ENCODE peak calls at places on chromosomes 4 and X, in four cellular contexts. A, E, D and H are unnamed samples.
A peak's percentile ranks its signal among the peaks of the same experiment; 100 is the strongest.

GRCh38 chr4:124322234-124322831 is 390.2 kb downstream of the ANKRD50 start:
- DNase-seq in A (no peak), E (peak; percentile 19), D (peak; percentile 49), H (peak; percentile 56)

GRCh38 chr4:57094482-57095223 is 15.5 kb downstream of the IGFBP7 start:
- DNase-seq in A (no peak), E (no peak), D (peak; percentile 74), H (no peak)

GRCh38 chrX:38575888-38576287 is 14.5 kb downstream of the TSPAN7 start:
- DNase-seq in A (no peak), E (no peak), D (no peak), H (no peak)

GRCh38 chr4:150355858-150356455 is 226.0 kb upstream of the MAB21L2 start:
- DNase-seq in A (no peak), E (no peak), D (no peak), H (no peak)

GRCh38 chr4:113169368-113169767 is 119.9 kb downstream of the ANK2 start:
- DNase-seq in A (no peak), E (no peak), D (no peak), H (no peak)

GRCh38 chr4:1154523-1155182 is 17.7 kb downstream of the SPON2 start:
- DNase-seq in A (no peak), E (no peak), D (peak; percentile 25), H (no peak)

GRCh38 chr4:119189638-119190037 is 22.9 kb upstream of the USP53 start:
- DNase-seq in A (no peak), E (no peak), D (no peak), H (no peak)

GRCh38 chr4:114019276-114019971 is 40.0 kb upstream of the ARSJ start:
- DNase-seq in A (no peak), E (no peak), D (peak; percentile 21), H (peak; percentile 56)

GRCh38 chr4:119037709-119038463 is 97.7 kb upstream of the MYOZ2 start:
- DNase-seq in A (peak; percentile 7), E (no peak), D (no peak), H (no peak)

GRCh38 chr4:158758142-158758541 is 10.7 kb upstream of the FNIP2 start:
- DNase-seq in A (no peak), E (no peak), D (peak; percentile 54), H (no peak)

GRCh38 chr4:8197521-8197920 is 1.6 kb upstream of the SH3TC1 start:
- DNase-seq in A (no peak), E (no peak), D (no peak), H (no peak)

GRCh38 chr4:8534129-8534528 is 46.1 kb upstream of the GPR78 start:
- DNase-seq in A (peak; percentile 89), E (no peak), D (peak; percentile 66), H (peak; percentile 23)

GRCh38 chr4:2534904-2535385 is 1.5 kb upstream of the FAM193A start:
- DNase-seq in A (no peak), E (no peak), D (peak; percentile 15), H (no peak)

GRCh38 chrX:134746379-134746723 is 88.1 kb upstream of the PLAC1 start:
- DNase-seq in A (no peak), E (no peak), D (no peak), H (peak; percentile 60)

GRCh38 chr4:159117968-159118367 is 15.1 kb downstream of the RAPGEF2 start:
- DNase-seq in A (no peak), E (no peak), D (no peak), H (no peak)

GRCh38 chrX:9279271-9279596 is 185.6 kb upstream of the TBL1X start:
- DNase-seq in A (no peak), E (no peak), D (peak; percentile 55), H (no peak)

GRCh38 chrX:10259716-10260115 is 102.9 kb downstream of the CLCN4 start:
- DNase-seq in A (no peak), E (no peak), D (peak; percentile 55), H (no peak)

GRCh38 chr4:108272046-108272445 is 103.3 kb upstream of the LEF1 start:
- DNase-seq in A (no peak), E (no peak), D (peak; percentile 5), H (no peak)

GRCh38 chr4:1239141-1239948 is 9.6 kb downstream of the CTBP1 start:
- DNase-seq in A (no peak), E (no peak), D (no peak), H (no peak)

GRCh38 chr4:184453402-184454160 is 20.8 kb downstream of the IRF2 start:
- DNase-seq in A (no peak), E (peak; percentile 23), D (peak; percentile 95), H (peak; percentile 80)

GRCh38 chr4:142435599-142436235 is 410.4 kb downstream of the INPP4B start:
- DNase-seq in A (no peak), E (no peak), D (no peak), H (no peak)

GRCh38 chr4:152778656-152779512 is 646 bp downstream of the TIGD4 start:
- DNase-seq in A (no peak), E (peak; percentile 17), D (peak; percentile 3), H (peak; percentile 34)

GRCh38 chrX:124981420-124981819 is 338.3 kb upstream of the TEX13C start:
- DNase-seq in A (no peak), E (no peak), D (no peak), H (no peak)

GRCh38 chrX:36961590-36961989 is 46.6 kb upstream of the FAM47C start:
- DNase-seq in A (no peak), E (no peak), D (no peak), H (no peak)

GRCh38 chr4:22884157-22884556 is 191.4 kb downstream of the GBA3 start:
- DNase-seq in A (no peak), E (no peak), D (no peak), H (no peak)

GRCh38 chrX:68114573-68115199 is 318.6 kb downstream of the OPHN1 start:
- DNase-seq in A (no peak), E (no peak), D (peak; percentile 16), H (no peak)

GRCh38 chrX:123648028-123648810 is 84.6 kb downstream of the THOC2 start:
- DNase-seq in A (no peak), E (no peak), D (peak; percentile 83), H (peak; percentile 4)
- TF ChIP-seq FOS in A (no peak), E (no peak), D (no peak), H (no peak)

DNA sequence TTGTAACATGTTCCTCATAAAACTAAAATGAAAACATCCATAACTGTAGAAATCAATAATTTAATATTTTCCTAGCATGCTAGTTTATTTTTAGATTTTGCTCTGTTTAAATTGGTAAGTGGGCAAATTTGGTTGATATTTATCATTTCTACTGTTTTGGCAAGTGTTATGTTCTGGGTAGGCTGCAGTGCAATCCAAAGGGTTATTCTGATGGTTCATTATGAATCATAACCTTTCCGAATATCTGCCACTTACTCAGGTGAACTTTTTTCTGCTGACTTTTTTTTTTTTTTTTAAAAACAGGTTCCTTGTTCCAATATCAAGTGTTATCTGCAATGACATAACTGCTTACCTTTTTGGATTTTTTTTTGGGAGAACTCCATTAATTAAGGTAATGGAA is 52.0 kb downstream of the CDS1 start:
- DNase-seq in A (no peak), E (no peak), D (no peak), H (no peak)
- TF ChIP-seq FOS in A (no peak), E (no peak), D (no peak), H (no peak)

GRCh38 chr4:128480945-128481344 is 193.3 kb upstream of the PGRMC2 start:
- DNase-seq in A (no peak), E (no peak), D (no peak), H (no peak)

GRCh38 chr4:128483041-128483440 is 195.4 kb upstream of the PGRMC2 start:
- DNase-seq in A (no peak), E (no peak), D (no peak), H (no peak)

GRCh38 chr4:128484896-128485295 is 197.3 kb upstream of the PGRMC2 start:
- DNase-seq in A (no peak), E (no peak), D (peak; percentile 11), H (no peak)

GRCh38 chr4:128483816-128484215 is 196.2 kb upstream of the PGRMC2 start:
- DNase-seq in A (no peak), E (no peak), D (peak; percentile 27), H (peak; percentile 44)

DNA sequence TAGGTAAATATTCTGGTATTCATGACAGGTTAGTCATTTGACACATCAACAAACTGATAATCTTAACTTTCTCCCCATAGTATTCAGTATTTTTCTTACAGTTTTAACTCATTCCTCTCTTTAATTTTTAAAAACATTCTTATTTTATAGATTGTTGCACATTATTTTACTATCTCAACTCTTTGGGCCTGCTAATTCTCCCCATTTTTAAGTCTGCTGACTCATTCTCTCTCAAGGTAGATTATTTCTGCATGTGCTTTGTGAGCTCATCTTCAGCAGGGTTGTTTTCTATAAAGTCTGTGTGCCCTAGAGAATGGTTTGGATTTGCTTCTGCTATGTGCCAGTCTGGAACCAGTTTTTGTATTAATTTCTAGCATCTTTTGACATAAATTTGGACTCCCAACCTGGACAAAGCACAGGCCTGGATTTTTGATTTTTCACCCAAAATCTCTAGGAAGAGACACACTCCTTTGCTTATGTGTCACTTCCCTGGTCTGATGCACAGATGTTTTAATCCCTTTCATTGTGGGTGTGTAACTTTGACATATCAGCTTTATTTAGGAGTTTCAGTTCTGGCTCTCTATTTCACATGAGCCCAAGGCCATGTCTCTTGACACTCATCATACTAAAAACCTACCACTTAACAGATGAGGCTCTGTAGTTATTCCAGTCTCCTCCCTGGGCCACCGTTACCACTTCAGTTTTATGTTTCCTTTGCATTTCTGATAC is 194.3 kb upstream of the PGRMC2 start:
- DNase-seq in A (no peak), E (no peak), D (peak; percentile 15), H (no peak)
- TF ChIP-seq FOS in A (no peak), E (no peak), D (no peak), H (no peak)

GRCh38 chrX:6778547-6779231 is 243.8 kb upstream of the VCX3A start:
- DNase-seq in A (no peak), E (no peak), D (no peak), H (no peak)
- TF ChIP-seq FOS in A (no peak), E (no peak), D (no peak), H (no peak)